ENCODE peak calls at places on chromosomes 11 and 22, in nine cellular contexts. T is testis, A is fibroblast of lung, R is IMR-90, Z is fibroblast of mammary gland, O is choroid plexus epithelial cell, Q is NB4, V is heart right ventricle, M is GM12865. P is an unnamed sample.

GRCh38 chr11:45658292-45658991 is 7.0 kb downstream of the CHST1 start:
- DNase-seq in T (peak; percentile 68), A (peak; percentile 72), R (peak; percentile 45), Z (peak; percentile 62), O (peak; percentile 80), Q (peak; percentile 62), V (peak; percentile 86), M (no peak), P (peak; percentile 18)

GRCh38 chr22:27801197-27801615 is 350 bp downstream of the MN1 start:
- DNase-seq in T (peak; percentile 49), A (peak; percentile 66), R (peak; percentile 41), Z (peak; percentile 34), O (peak; percentile 59), Q (no peak), V (peak; percentile 48), M (peak; percentile 10), P (no peak)

GRCh38 chr22:22706253-22706940 is 62.0 kb downstream of the GGTLC2 start:
- DNase-seq in T (no peak), A (no peak), R (no peak), Z (no peak), O (no peak), Q (no peak), V (no peak), M (no peak), P (no peak)

GRCh38 chr22:24807284-24807950 is 1.4 kb downstream of the SGSM1 start:
- DNase-seq in T (peak; percentile 49), A (peak; percentile 1), R (no peak), Z (peak; percentile 30), O (peak; percentile 18), Q (no peak), V (peak; percentile 29), M (no peak), P (no peak)

GRCh38 chr11:69260622-69261021 is 33.3 kb upstream of the MYEOV start:
- DNase-seq in T (no peak), A (peak; percentile 27), R (no peak), Z (peak; percentile 2), O (no peak), Q (no peak), V (no peak), M (no peak), P (no peak)

GRCh38 chr11:46676436-46677158 is 23.8 kb downstream of the ARHGAP1 start:
- DNase-seq in T (no peak), A (no peak), R (no peak), Z (no peak), O (no peak), Q (peak; percentile 67), V (no peak), M (no peak), P (no peak)

GRCh38 chr11:12284321-12285050 is 92.9 kb upstream of the PARVA start:
- DNase-seq in T (peak; percentile 15), A (peak; percentile 89), R (peak; percentile 70), Z (peak; percentile 82), O (peak; percentile 64), Q (peak; percentile 14), V (no peak), M (no peak), P (no peak)

GRCh38 chr11:9815486-9816136 is 151.7 kb downstream of the SWAP70 start:
- DNase-seq in T (no peak), A (peak; percentile 88), R (peak; percentile 87), Z (peak; percentile 93), O (peak; percentile 81), Q (peak; percentile 24), V (no peak), M (no peak), P (peak; percentile 72)

GRCh38 chr11:67634366-67635230 is 4.9 kb upstream of the NUDT8 start:
- DNase-seq in T (no peak), A (no peak), R (no peak), Z (no peak), O (no peak), Q (no peak), V (peak; percentile 8), M (no peak), P (no peak)

GRCh38 chr11:68454767-68455166 is 5.8 kb upstream of the PPP6R3 start:
- DNase-seq in T (no peak), A (no peak), R (no peak), Z (no peak), O (no peak), Q (no peak), V (no peak), M (no peak), P (no peak)

GRCh38 chr11:47257518-47258316 is at the start of gene NR1H3:
- DNase-seq in T (peak; percentile 72), A (peak; percentile 68), R (peak; percentile 66), Z (peak; percentile 82), O (peak; percentile 81), Q (peak; percentile 93), V (peak; percentile 87), M (no peak), P (peak; percentile 40)

GRCh38 chr11:112735470-112735869 is 225.8 kb upstream of the NCAM1 start:
- DNase-seq in T (no peak), A (no peak), R (no peak), Z (no peak), O (no peak), Q (no peak), V (no peak), M (peak; percentile 38), P (no peak)

GRCh38 chr22:39433476-39434242 is 23.2 kb upstream of the MGAT3 start:
- DNase-seq in T (no peak), A (no peak), R (no peak), Z (no peak), O (no peak), Q (no peak), V (no peak), M (no peak), P (no peak)

GRCh38 chr22:30555282-30556210 is 9.0 kb upstream of the SEC14L6 start:
- DNase-seq in T (no peak), A (no peak), R (no peak), Z (no peak), O (no peak), Q (no peak), V (no peak), M (no peak), P (no peak)
- TF ChIP-seq CTCF in T (no peak), A (no peak), R (no peak), Z (no peak), O (no peak), Q (no peak), V (no peak), M (no peak), P (no peak)

GRCh38 chr11:96082002-96082899 is 158.3 kb upstream of the MTMR2 start:
- DNase-seq in T (no peak), A (no peak), R (no peak), Z (no peak), O (peak; percentile 44), Q (no peak), V (no peak), M (no peak), P (no peak)

GRCh38 chr11:96082936-96083335 is 159.0 kb upstream of the MTMR2 start:
- DNase-seq in T (no peak), A (no peak), R (no peak), Z (no peak), O (no peak), Q (no peak), V (no peak), M (no peak), P (no peak)

GRCh38 chr11:96086111-96086510 is 162.2 kb upstream of the MTMR2 start:
- DNase-seq in T (no peak), A (no peak), R (no peak), Z (no peak), O (no peak), Q (no peak), V (no peak), M (no peak), P (no peak)

GRCh38 chr11:96084610-96085348 is 160.9 kb upstream of the MTMR2 start:
- DNase-seq in T (no peak), A (peak; percentile 39), R (peak; percentile 78), Z (no peak), O (peak; percentile 56), Q (no peak), V (no peak), M (no peak), P (no peak)

DNA sequence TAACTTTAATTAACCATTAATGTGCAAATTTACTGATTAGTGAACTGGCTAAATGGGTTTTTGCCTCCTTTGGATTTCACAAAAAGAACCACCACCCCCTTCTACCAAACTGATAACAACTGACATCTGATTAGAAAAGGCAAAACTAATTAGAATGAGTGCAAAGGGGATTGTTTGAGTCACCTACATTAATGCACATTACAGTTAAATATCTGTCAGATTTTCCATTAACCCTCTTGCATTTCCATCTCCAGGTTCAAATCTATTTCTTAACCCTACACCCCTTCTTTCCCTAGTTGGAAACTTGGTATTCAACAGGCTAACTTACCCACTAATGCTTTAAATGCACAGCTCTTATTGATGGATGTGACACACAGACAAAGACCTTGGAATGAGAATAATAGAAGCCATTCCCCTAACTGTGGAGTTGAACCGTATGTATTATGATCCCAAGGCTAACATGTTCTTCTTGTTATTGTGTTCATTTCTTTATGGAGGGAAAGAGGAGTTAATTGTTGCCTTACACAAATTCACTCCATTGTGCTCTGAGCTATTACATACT is 161.5 kb upstream of the MTMR2 start:
- DNase-seq in T (no peak), A (no peak), R (no peak), Z (no peak), O (no peak), Q (no peak), V (no peak), M (no peak), P (no peak)
- TF ChIP-seq CTCF in T (no peak), A (no peak), R (no peak), Z (no peak), O (no peak), Q (no peak), V (no peak), M (no peak), P (no peak)

DNA sequence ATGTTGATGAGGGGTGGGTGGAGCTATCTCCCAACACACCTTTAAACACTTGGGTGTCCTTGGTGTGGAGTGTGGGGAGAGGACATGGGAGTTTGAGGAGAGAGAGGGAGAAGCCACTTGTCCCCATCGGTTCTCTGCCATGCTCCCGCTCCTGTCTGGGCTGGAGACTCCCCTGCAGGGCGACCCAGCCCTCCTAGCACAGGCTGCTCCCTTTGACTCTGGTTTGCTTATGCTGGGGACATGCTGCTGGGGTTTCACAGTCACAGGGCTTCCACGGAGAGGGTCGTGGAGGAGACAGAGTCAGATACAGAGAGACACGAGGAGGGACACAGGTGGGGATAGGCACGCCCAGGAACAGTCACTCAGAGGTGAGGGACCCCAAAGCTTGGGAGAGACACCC is 1.6 kb downstream of the SCUBE1 start:
- DNase-seq in T (no peak), A (no peak), R (no peak), Z (no peak), O (no peak), Q (no peak), V (no peak), M (no peak), P (no peak)
- TF ChIP-seq CTCF in T (no peak), A (no peak), R (no peak), Z (no peak), O (no peak), Q (no peak), V (no peak), M (no peak), P (no peak)

DNA sequence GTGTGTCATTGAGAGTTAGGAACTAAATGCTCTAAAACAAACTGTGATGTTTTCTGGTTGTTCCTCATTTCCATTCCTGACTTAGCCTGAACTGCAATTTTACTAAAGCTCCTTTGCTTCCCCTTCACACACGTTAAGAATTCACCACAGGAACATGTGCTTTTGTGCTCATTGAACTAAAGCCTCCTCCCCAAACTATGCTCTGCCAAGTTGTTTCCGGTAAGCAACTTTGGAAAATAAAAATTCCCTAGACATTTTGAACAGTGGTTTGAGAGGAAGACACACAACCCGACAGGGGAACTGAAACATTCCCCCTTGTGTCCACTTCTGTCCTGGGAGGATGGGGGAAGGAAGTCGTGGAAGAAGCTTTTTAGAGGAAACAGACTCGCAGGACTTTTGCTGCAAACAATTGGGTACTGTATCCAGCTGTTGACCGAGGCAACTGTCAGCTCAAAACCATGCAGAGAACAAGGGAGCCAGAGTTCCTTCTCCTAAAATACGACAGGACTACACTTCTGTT is 66.9 kb downstream of the GAB2 start:
- DNase-seq in T (peak; percentile 18), A (peak; percentile 67), R (peak; percentile 47), Z (peak; percentile 58), O (peak; percentile 70), Q (peak; percentile 90), V (no peak), M (no peak), P (peak; percentile 20)
- TF ChIP-seq CTCF in T (no peak), A (no peak), R (no peak), Z (no peak), O (no peak), Q (no peak), V (peak; percentile 40), M (no peak), P (no peak)

P was measured in HFFc6.